ENCODE peak calls at places on chromosomes 5 and 9, in nine cellular contexts. Y is pancreas; Q is kidney; C is activated CD4-positive, alpha-beta T cell treated with anti-CD3 and anti-CD28 coated beads, Interleukin-2, amount 50 U/mL, for 1 hour; G is glutamatergic neuron; N is myocyte; D is NCI-H1092 treated with DMSO at 0.1 percent for 48 hours; T is A549; U is right cardiac atrium. W is an unnamed sample.

GRCh38 chr5:107557051-107557658 is 113.6 kb downstream of the EFNA5 start:
- DNase-seq in U (peak), N (peak), D (no peak), C (no peak), T (peak), Y (no peak), G (peak), Q (peak), W (no peak)

GRCh38 chr9:130183133-130183762 is 11.0 kb downstream of the NCS1 start:
- DNase-seq in U (peak), T (peak), C (no peak), N (peak), G (peak), Q (peak), D (no peak), Y (no peak), W (peak)

GRCh38 chr5:168886153-168886552 is 307.0 kb upstream of the PANK3 start:
- DNase-seq in U (no peak), C (no peak), D (no peak), Q (no peak), T (no peak), G (no peak), N (no peak), Y (no peak), W (no peak)

GRCh38 chr9:78130004-78130403 is 98.4 kb upstream of the GNAQ start:
- DNase-seq in C (no peak), U (peak), Y (no peak), D (no peak), Q (no peak), G (no peak), T (peak), N (peak), W (no peak)

GRCh38 chr5:131983244-131983771 is 28.1 kb downstream of the ACSL6 start:
- DNase-seq in N (no peak), C (no peak), Q (peak), D (no peak), Y (no peak), U (no peak), G (no peak), T (no peak), W (no peak)

GRCh38 chr9:108991479-108991878 is 21.8 kb downstream of the CTNNAL1 start:
- DNase-seq in N (no peak), C (no peak), G (no peak), Y (no peak), U (no peak), Q (no peak), D (no peak), T (no peak), W (no peak)

GRCh38 chr5:74630387-74631087 is 10.0 kb downstream of the ENC1 start:
- DNase-seq in C (no peak), G (no peak), Y (no peak), D (no peak), Q (no peak), U (no peak), N (no peak), T (peak), W (peak)

GRCh38 chr9:137454506-137455360 is 4.4 kb downstream of the NSMF start:
- DNase-seq in U (peak), Y (peak), T (no peak), D (no peak), G (peak), N (no peak), C (no peak), Q (peak), W (no peak)

GRCh38 chr9:36961568-36962360 is 72.3 kb downstream of the PAX5 start:
- DNase-seq in N (no peak), G (no peak), U (no peak), Y (no peak), Q (no peak), D (no peak), C (no peak), T (no peak), W (no peak)

GRCh38 chr9:78788101-78788500 is 491.2 kb downstream of the PSAT1 start:
- DNase-seq in Q (no peak), D (no peak), T (no peak), U (no peak), C (no peak), N (peak), Y (no peak), G (no peak), W (no peak)

GRCh38 chr9:8858250-8859161 is 1058.9 kb upstream of the DMAC1 start:
- DNase-seq in Y (peak), N (no peak), U (no peak), Q (peak), G (peak), T (no peak), C (no peak), D (no peak), W (no peak)

GRCh38 chr5:78698218-78698751 is 49.7 kb upstream of the LHFPL2 start:
- DNase-seq in N (no peak), D (no peak), U (peak), Y (no peak), G (no peak), Q (no peak), C (no peak), T (no peak), W (peak)

GRCh38 chr5:149114403-149115312 is 26.6 kb upstream of the ABLIM3 start:
- DNase-seq in Y (no peak), G (peak), U (peak), Q (no peak), T (peak), C (peak), D (peak), N (peak), W (peak)